ENCODE peak calls at places on chromosome 10, in six cellular contexts. Q, K, R, Y, S and A are unnamed samples. For H3K4me1, the result is how much of the 10 kb centered on the place peaks cover.

GRCh38 chr10:106942035-106942662 is 222.4 kb downstream of the SORCS1 start:
- DNase-seq in S (no peak), Q (no peak), R (no peak), K (no peak), Y (no peak), A (no peak)

GRCh38 chr10:24215193-24215592 is 6.3 kb downstream of the KIAA1217 start:
- DNase-seq in K (no peak), Q (no peak), Y (no peak), R (peak), S (no peak), A (no peak)

GRCh38 chr10:96124230-96125141 is 5.6 kb upstream of the ZNF518A start:
- DNase-seq in Q (peak), Y (peak), K (no peak), R (peak), S (peak), A (peak)

GRCh38 chr10:4947039-4947634 is 16.1 kb upstream of the AKR1C1 start:
- DNase-seq in S (no peak), R (no peak), Q (no peak), Y (no peak), K (no peak), A (peak)

GRCh38 chr10:42754155-42755027 is 28.2 kb upstream of the BMS1 start:
- DNase-seq in Q (no peak), S (no peak), Y (peak), K (no peak), R (no peak), A (peak)

GRCh38 chr10:100872034-100872791 is 40.5 kb upstream of the SLF2 start:
- DNase-seq in K (peak), Y (no peak), R (peak), S (no peak), Q (peak), A (peak)

GRCh38 chr10:102403115-102403514 is 7.6 kb downstream of the NFKB2 start:
- DNase-seq in S (no peak), K (no peak), R (no peak), Y (peak), Q (no peak), A (no peak)

GRCh38 chr10:55747244-55747643 is 613.8 kb downstream of the ZWINT start:
- DNase-seq in S (no peak), Q (no peak), R (no peak), Y (no peak), K (no peak), A (no peak)

GRCh38 chr10:14474656-14475055 is 143.9 kb upstream of the FRMD4A start:
- DNase-seq in R (no peak), Y (no peak), Q (no peak), S (no peak), K (no peak), A (peak)

GRCh38 chr10:35517431-35518181 is 87.5 kb upstream of the GJD4 start:
- DNase-seq in S (no peak), Q (peak), Y (no peak), R (no peak), K (no peak), A (no peak)

GRCh38 chr10:92081641-92082040 is 158.1 kb downstream of the BTAF1 start:
- DNase-seq in K (no peak), S (no peak), Q (no peak), Y (no peak), R (no peak), A (no peak)

GRCh38 chr10:101611096-101611495 is 23.0 kb downstream of the DPCD start:
- DNase-seq in S (no peak), R (no peak), K (no peak), Q (no peak), Y (no peak), A (no peak)

GRCh38 chr10:46220187-46220586 is 66.6 kb upstream of the ANTXRL start:
- DNase-seq in Q (no peak), R (no peak), S (peak), K (no peak), Y (no peak), A (no peak)

GRCh38 chr10:34628174-34628802 is 186.8 kb downstream of the PARD3 start:
- DNase-seq in R (peak), Y (no peak), K (no peak), S (no peak), Q (no peak), A (peak)

GRCh38 chr10:81978238-81978637 is 103.2 kb downstream of the NRG3 start:
- DNase-seq in S (no peak), R (no peak), Y (no peak), Q (peak), K (no peak), A (peak)

GRCh38 chr10:119715628-119716505 is 10.0 kb upstream of the INPP5F start:
- DNase-seq in R (no peak), K (no peak), Y (no peak), S (no peak), Q (no peak), A (no peak)

GRCh38 chr10:61608255-61609040 is 54.3 kb upstream of the CABCOCO1 start:
- DNase-seq in K (no peak), Y (no peak), S (no peak), Q (no peak), R (no peak), A (no peak)

GRCh38 chr10:92627845-92628480 is 35.0 kb downstream of the KIF11 start:
- DNase-seq in Y (no peak), R (no peak), K (no peak), Q (no peak), S (no peak), A (no peak)

GRCh38 chr10:29113251-29113945 is 175.5 kb upstream of the LYZL1 start:
- DNase-seq in Y (no peak), S (no peak), Q (no peak), R (no peak), K (no peak), A (no peak)

GRCh38 chr10:128091636-128092210 is 34.5 kb downstream of the MKI67 start:
- DNase-seq in S (no peak), Q (no peak), Y (no peak), R (no peak), K (no peak), A (no peak)

GRCh38 chr10:77230194-77230593 is 407.4 kb downstream of the KCNMA1 start:
- DNase-seq in Y (no peak), Q (peak), R (no peak), S (no peak), K (no peak), A (no peak)

GRCh38 chr10:108104697-108105096 is 940.2 kb upstream of the SORCS1 start:
- DNase-seq in Y (no peak), Q (no peak), R (no peak), K (no peak), S (no peak), A (no peak)

GRCh38 chr10:77605466-77605865 is 32.1 kb downstream of the KCNMA1 start:
- DNase-seq in Y (no peak), R (peak), Q (no peak), S (no peak), K (no peak), A (no peak)

GRCh38 chr10:120732643-120733313 is 118.4 kb upstream of the WDR11 start:
- DNase-seq in Q (peak), Y (no peak), S (no peak), K (no peak), R (no peak), A (peak)

DNA sequence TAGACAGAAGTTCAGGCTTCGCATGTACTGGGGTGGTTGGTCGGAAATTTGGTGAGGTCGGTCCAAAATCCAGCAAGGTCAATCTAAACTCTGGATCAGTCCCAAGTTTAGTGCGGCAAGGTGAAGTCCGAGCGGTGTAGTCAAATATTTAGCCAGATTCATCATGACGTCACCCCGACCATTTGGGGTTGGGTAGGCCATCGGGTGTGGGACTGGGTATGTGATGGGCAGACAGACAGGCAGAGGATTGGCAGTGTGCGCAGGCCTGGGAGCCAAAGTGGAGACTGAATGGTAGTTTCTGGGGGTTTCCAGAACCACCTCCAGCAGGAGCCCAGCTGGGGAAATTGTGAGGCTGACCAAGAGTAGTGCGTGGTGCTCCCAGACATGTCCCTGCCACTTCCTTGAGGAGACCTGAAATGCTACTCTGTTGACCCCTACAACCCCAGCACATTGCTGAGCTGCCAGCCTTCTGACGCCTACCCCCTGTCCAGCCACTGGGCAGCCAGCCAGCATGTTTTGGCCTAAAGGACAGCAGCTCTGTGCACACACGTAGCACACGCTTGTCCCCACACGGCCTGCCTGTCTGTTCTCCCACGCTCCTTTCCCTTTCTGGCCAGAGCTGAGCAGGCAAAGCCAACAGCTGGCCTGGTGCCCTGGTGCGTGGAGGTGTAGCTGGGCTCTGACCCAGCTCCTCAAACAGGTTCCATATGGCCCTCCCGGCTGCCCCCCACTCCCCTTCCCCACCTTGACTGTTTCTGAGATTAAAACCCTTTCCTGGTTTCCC is 55.9 kb downstream of the FAM241B start:
- DNase-seq in Y (no peak), R (peak), Q (peak), S (no peak), K (no peak), A (no peak)
- H3K27ac ChIP-seq in Y (no peak), R (peak), Q (peak), S (no peak), K (no peak), A (no peak)

DNA sequence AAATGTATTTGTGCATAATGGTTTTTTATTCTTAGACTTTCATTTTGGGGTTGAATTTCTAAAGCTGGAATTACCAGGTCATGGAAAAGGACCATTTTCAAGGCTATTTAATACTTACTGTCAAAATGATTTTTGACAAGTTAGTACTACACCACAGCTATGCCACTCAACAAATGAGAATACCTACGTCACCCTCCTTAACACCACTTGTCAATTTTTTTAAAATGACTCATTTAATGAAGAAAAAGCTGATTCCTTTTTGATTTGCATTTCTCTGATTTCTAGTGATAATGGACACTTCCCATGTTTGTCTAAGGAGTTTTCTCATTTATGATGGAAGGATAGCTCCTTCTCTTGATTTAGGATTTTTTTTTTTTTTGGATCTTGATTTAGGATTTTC is 63.3 kb downstream of the VSTM4 start:
- DNase-seq in Y (no peak), Q (no peak), S (no peak), R (no peak), K (no peak), A (no peak)
- H3K4me1 ChIP-seq in Y (under half), Q (under half), S (under half), R (under half), K (under half), A (under half)

DNA sequence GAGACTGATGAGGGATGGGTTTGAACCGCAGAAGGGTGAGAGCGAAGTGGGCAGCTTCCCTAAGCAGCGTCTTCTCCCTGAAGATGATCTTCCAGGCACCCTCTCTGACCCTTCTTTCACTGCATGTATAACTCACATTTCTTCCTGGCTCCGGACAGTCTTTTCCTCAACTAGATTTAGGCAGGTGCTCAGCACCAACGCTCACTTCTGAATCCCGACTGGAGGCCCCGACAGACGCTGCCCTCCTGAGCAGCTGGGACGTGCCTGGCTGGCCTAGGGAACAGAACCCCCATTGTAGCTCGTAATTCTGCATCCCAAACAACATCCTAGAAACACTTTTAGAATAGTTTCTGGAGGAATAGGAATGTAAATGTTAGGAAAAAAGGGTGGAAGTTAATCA is 206.6 kb downstream of the DIP2C start:
- DNase-seq in Q (no peak), K (no peak), Y (no peak), S (no peak), R (no peak), A (no peak)
- H3K27ac ChIP-seq in Q (no peak), K (no peak), Y (no peak), S (no peak), R (no peak), A (no peak)

DNA sequence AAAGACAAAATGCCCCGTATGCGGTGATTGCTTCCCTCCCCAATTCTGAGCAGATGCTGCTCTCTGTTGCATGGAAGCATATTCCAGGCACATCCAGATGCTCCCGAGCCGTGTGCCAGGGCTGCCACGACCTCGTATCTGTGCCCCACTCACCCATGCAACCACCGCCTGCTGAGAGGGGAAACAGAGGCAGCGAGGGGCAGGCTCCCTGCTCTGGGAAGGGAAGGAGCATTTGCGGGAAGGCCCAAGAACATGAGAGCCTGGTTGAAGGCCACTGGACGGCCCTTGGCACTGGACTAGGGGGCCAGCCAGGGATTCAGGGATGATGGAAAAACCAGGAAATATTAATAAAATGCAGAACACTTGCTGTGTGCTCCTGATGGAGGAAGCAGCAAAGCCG is 89.4 kb downstream of the CTBP2 start:
- DNase-seq in S (no peak), Q (no peak), K (no peak), Y (peak), R (no peak), A (no peak)
- H3K4me1 ChIP-seq in S (under half), Q (under half), K (under half), Y (under half), R (under half), A (under half)

DNA sequence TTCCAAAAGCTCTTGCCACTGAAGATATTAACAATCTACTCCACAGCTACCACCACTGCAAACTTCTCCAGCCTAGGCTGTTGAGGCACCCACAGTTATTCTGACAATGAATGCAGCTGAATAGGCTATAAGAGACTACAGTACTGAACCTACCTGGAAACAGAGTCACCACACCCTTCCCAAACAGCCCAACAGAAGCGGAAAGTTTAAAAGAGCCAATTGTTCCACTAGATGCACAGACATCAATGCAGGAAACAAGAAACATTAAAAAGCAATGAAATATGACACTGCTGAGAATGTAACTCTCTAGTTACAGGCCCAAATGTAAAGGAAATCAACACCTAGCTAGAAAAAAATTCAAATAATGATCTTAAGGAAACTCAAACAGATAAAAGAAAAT is 64.5 kb upstream of the PLA2G12B start:
- DNase-seq in K (no peak), R (no peak), Q (no peak), S (no peak), Y (no peak), A (no peak)
- H3K27ac ChIP-seq in K (no peak), R (no peak), Q (no peak), S (no peak), Y (no peak), A (no peak)

DNA sequence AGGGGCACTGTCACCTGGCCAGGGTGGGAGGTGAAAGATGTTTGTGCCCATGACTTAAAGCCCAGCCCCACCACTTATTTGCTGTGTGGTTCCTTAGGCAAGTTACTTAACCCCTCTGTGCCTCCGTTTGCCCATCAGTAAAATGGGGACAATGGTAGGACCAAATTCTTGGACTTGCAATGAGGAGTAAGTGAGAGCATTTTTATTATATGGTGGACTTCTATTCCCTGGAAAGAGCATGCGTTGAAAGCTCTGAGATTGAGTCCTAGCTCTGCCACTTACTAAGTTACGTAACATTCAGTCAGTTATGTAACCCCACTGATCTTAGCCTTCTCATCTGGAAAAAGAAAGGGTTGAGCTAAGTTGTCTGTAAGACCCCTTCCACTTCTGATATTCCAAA is 18.8 kb downstream of the VSIR start:
- DNase-seq in S (no peak), Q (no peak), Y (no peak), R (no peak), K (no peak), A (no peak)
- H3K4me1 ChIP-seq in S (half or more), Q (under half), Y (under half), R (under half), K (half or more), A (under half)

GRCh38 chr10:30155401-30155800 is 96.0 kb upstream of the JCAD start:
- DNase-seq in Y (no peak), K (no peak), R (no peak), Q (no peak), S (no peak), A (no peak)

GRCh38 chr10:30158325-30158960 is 99.1 kb upstream of the JCAD start:
- DNase-seq in Y (no peak), Q (peak), K (no peak), R (no peak), S (no peak), A (no peak)

GRCh38 chr10:30154561-30154960 is 95.2 kb upstream of the JCAD start:
- DNase-seq in Y (no peak), R (no peak), Q (no peak), K (no peak), S (no peak), A (no peak)

DNA sequence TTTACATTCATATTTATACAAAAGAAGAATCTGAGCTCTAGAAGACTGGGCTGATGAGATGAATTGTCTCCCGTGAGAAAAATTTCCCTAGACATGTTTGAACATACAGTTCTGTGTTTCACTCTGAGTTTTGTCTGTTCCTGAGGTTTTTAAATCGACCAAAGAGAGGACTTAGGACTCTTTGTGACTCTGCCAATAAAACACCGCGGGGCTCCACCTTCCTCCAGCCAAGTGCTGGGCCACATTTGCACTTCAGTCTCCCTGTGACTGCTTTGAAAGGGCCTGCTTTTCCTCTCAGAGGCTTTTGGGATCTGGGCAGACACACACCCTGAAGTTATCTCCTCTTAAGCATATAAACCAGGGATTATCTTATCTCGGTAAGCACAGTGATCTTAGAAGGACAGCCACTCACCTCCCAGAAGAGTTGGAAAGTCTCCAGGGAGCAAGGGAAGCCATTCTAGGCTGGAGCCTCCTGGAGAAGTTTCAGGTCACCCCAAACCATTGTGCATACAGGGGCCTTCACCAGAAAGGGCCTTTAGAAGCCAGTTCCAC is 101.1 kb upstream of the JCAD start:
- DNase-seq in Q (no peak), K (no peak), S (no peak), R (no peak), Y (no peak), A (no peak)
- H3K27ac ChIP-seq in Q (no peak), K (no peak), S (no peak), R (no peak), Y (no peak), A (no peak)

GRCh38 chr10:25441270-25441669 is 266.5 kb downstream of the GPR158 start:
- DNase-seq in K (no peak), R (no peak), S (no peak), Y (no peak), Q (no peak), A (no peak)
- H3K4me1 ChIP-seq in K (under half), R (under half), S (under half), Y (under half), Q (under half), A (under half)

GRCh38 chr10:18136056-18136916 is 3.9 kb upstream of the CACNB2 start:
- DNase-seq in Y (no peak), S (no peak), R (no peak), K (no peak), Q (no peak), A (no peak)

GRCh38 chr10:18140957-18141888 is 999 bp downstream of the CACNB2 start:
- DNase-seq in K (no peak), S (no peak), Y (peak), R (peak), Q (peak), A (no peak)

GRCh38 chr10:18137111-18137510 is 3.1 kb upstream of the CACNB2 start:
- DNase-seq in K (no peak), R (no peak), Y (no peak), Q (no peak), S (no peak), A (no peak)

GRCh38 chr10:18142151-18142550 is 1.9 kb downstream of the CACNB2 start:
- DNase-seq in K (no peak), Q (no peak), S (no peak), R (no peak), Y (no peak), A (no peak)

GRCh38 chr10:18140149-18140956 is at the start of gene CACNB2:
- DNase-seq in K (no peak), Y (peak), R (peak), Q (peak), S (no peak), A (no peak)
- H3K27ac ChIP-seq in K (peak), Y (peak), R (peak), Q (no peak), S (no peak), A (no peak)